ENCODE peak calls at places on chromosomes 16 and 17, in seven cellular contexts. F, J, T, C, X, M and K are unnamed samples. For H3K27me3, the result is how much of the 10 kb centered on the place peaks cover.

GRCh38 chr17:7060165-7060890 is 16.4 kb upstream of the SLC16A11 start:
- DNase-seq in F (no peak), J (no peak), T (no peak), C (no peak), X (no peak), M (no peak), K (no peak)

GRCh38 chr17:61310611-61311010 is 89.0 kb upstream of the TBX2 start:
- DNase-seq in F (no peak), J (no peak), T (peak), C (no peak), X (no peak), M (no peak), K (no peak)

GRCh38 chr16:73909529-73910035 is 387.0 kb upstream of the PSMD7 start:
- DNase-seq in F (no peak), J (no peak), T (no peak), C (no peak), X (no peak), M (no peak), K (no peak)

GRCh38 chr17:42221886-42222745 is 27.8 kb upstream of the GHDC start:
- DNase-seq in F (no peak), J (peak), T (peak), C (peak), X (no peak), M (peak), K (peak)

GRCh38 chr17:53630115-53630514 is 192.6 kb upstream of the KIF2B start:
- DNase-seq in F (no peak), J (no peak), T (peak), C (no peak), X (no peak), M (no peak), K (peak)

GRCh38 chr16:476039-476438 is 50.6 kb downstream of the RAB11FIP3 start:
- DNase-seq in F (no peak), J (no peak), T (no peak), C (no peak), X (no peak), M (no peak), K (peak)

GRCh38 chr16:70737377-70738082 is 51.7 kb upstream of the MTSS2 start:
- DNase-seq in F (peak), J (peak), T (no peak), C (peak), X (peak), M (peak), K (peak)

GRCh38 chr17:73497721-73498120 is 146.5 kb downstream of the SDK2 start:
- DNase-seq in F (no peak), J (no peak), T (no peak), C (no peak), X (no peak), M (no peak), K (no peak)

GRCh38 chr17:5011928-5012327 is 14.2 kb downstream of the KIF1C start:
- DNase-seq in F (no peak), J (no peak), T (no peak), C (no peak), X (no peak), M (no peak), K (no peak)

GRCh38 chr17:80804466-80804865 is 187.2 kb upstream of the CHMP6 start:
- DNase-seq in F (no peak), J (no peak), T (no peak), C (peak), X (no peak), M (no peak), K (peak)

GRCh38 chr16:83199012-83199411 is 572.2 kb downstream of the CDH13 start:
- DNase-seq in F (no peak), J (no peak), T (no peak), C (no peak), X (no peak), M (no peak), K (no peak)

GRCh38 chr16:4994719-4995434 is 36.7 kb downstream of the SEC14L5 start:
- DNase-seq in F (no peak), J (no peak), T (no peak), C (no peak), X (no peak), M (no peak), K (no peak)

GRCh38 chr17:21016826-21017225 is 26.0 kb downstream of the USP22 start:
- DNase-seq in F (no peak), J (no peak), T (no peak), C (no peak), X (no peak), M (no peak), K (no peak)

GRCh38 chr17:32992360-32993033 is 850 bp downstream of the SPACA3 start:
- DNase-seq in F (no peak), J (no peak), T (no peak), C (no peak), X (no peak), M (no peak), K (no peak)

GRCh38 chr16:70418274-70418992 is 20.5 kb downstream of the ST3GAL2 start:
- DNase-seq in F (no peak), J (peak), T (no peak), C (no peak), X (no peak), M (no peak), K (peak)

GRCh38 chr17:26774291-26775218 is 519.4 kb upstream of the WSB1 start:
- DNase-seq in F (no peak), J (no peak), T (no peak), C (no peak), X (no peak), M (no peak), K (peak)

GRCh38 chr16:81601008-81601428 is 156.4 kb downstream of the CMIP start:
- DNase-seq in F (peak), J (no peak), T (no peak), C (no peak), X (no peak), M (peak), K (no peak)

GRCh38 chr17:72590882-72591499 is 470.2 kb downstream of the SOX9 start:
- DNase-seq in F (no peak), J (no peak), T (no peak), C (no peak), X (no peak), M (no peak), K (no peak)

GRCh38 chr17:29042679-29043538 is at the start of gene PIPOX:
- DNase-seq in F (no peak), J (peak), T (peak), C (peak), X (no peak), M (no peak), K (peak)

GRCh38 chr16:72990003-72990521 is 57.9 kb downstream of the ZFHX3 start:
- DNase-seq in F (peak), J (no peak), T (peak), C (peak), X (peak), M (peak), K (peak)

GRCh38 chr17:28720247-28720996 is 637 bp downstream of the RPL23A start:
- DNase-seq in F (no peak), J (no peak), T (peak), C (no peak), X (no peak), M (no peak), K (no peak)

GRCh38 chr16:19694989-19695388 is 23.0 kb downstream of the KNOP1 start:
- DNase-seq in F (no peak), J (no peak), T (peak), C (no peak), X (no peak), M (no peak), K (no peak)

GRCh38 chr17:42266918-42267766 is 9.0 kb downstream of the STAT5B start:
- DNase-seq in F (no peak), J (no peak), T (peak), C (no peak), X (no peak), M (no peak), K (no peak)

GRCh38 chr17:57785032-57785431 is 39.9 kb upstream of the CCDC182 start:
- DNase-seq in F (no peak), J (no peak), T (no peak), C (peak), X (no peak), M (no peak), K (no peak)

GRCh38 chr16:67833035-67833417 is 9.1 kb upstream of the THAP11 start:
- DNase-seq in F (no peak), J (no peak), T (no peak), C (no peak), X (no peak), M (no peak), K (no peak)

GRCh38 chr17:57636274-57636673 is 108.8 kb downstream of the CCDC182 start:
- DNase-seq in F (no peak), J (no peak), T (no peak), C (no peak), X (no peak), M (no peak), K (peak)

GRCh38 chr17:27241346-27241946 is 52.5 kb upstream of the WSB1 start:
- DNase-seq in F (peak), J (no peak), T (peak), C (no peak), X (no peak), M (peak), K (peak)

GRCh38 chr17:28227278-28228108 is 91.5 kb upstream of the TMEM97 start:
- DNase-seq in F (peak), J (peak), T (peak), C (peak), X (no peak), M (peak), K (peak)

GRCh38 chr17:64938925-64939474 is 19.7 kb upstream of the LRRC37A3 start:
- DNase-seq in F (no peak), J (peak), T (peak), C (peak), X (no peak), M (no peak), K (peak)

GRCh38 chr16:29678691-29679267 is at the start of gene QPRT:
- DNase-seq in F (no peak), J (peak), T (peak), C (peak), X (no peak), M (no peak), K (peak)

GRCh38 chr17:45200701-45201100 is 21.0 kb upstream of the FMNL1 start:
- DNase-seq in F (peak), J (no peak), T (peak), C (no peak), X (peak), M (no peak), K (no peak)

DNA sequence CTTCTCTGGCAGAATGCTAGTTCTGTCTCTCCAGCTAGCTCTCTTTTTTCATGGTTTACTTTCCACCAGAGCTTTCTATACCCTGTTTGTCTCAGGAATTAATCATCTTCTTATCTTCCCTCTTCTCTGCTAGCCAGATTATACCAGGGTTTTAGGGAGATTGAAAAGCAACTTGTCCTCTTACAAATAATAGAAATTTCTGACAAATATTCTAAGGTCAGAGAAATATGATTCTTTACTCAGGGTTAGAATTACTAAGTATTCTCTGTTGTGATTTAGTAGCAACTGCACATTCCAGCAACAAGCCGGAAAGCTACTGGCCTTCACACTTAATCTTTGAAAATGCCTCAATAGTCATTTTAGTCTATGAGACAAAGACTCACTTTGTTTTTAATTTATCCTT is 166.5 kb downstream of the TANC2 start:
- DNase-seq in F (no peak), J (no peak), T (no peak), C (no peak), X (no peak), M (no peak), K (no peak)
- H3K4me3 ChIP-seq in F (no peak), J (no peak), T (no peak), C (no peak), X (no peak), M (no peak), K (no peak)

DNA sequence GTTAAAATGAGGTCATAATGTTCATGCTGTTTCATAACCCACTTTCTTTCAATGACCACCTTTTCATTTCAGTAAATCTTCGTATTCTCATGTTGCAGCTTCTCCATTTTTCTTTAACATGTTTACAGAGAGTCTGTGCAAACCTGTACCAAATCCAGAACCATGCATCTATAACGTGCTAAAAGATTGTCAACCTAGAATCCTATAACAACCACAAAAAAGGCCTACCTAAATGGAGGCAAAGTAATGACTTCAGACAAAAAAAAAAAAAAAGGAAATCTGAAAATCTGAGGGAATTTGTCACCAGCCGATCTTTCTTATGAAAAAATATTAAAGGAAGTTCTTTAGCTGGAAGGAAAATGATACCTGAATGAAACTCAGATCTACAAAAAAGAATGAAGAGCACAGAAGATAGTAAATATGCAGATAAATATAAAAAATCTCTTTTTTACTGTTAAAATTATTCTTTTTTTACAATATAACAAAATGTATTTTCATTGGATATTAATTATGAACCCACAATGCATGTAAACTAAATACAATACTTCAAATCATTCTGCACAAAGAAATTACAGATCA is 1.4 kb upstream of the SLFN11 start:
- DNase-seq in F (no peak), J (no peak), T (no peak), C (no peak), X (no peak), M (no peak), K (no peak)
- H3K27me3 ChIP-seq in F (under half), J (half or more), T (under half), C (under half), X (under half), M (under half), K (half or more)

DNA sequence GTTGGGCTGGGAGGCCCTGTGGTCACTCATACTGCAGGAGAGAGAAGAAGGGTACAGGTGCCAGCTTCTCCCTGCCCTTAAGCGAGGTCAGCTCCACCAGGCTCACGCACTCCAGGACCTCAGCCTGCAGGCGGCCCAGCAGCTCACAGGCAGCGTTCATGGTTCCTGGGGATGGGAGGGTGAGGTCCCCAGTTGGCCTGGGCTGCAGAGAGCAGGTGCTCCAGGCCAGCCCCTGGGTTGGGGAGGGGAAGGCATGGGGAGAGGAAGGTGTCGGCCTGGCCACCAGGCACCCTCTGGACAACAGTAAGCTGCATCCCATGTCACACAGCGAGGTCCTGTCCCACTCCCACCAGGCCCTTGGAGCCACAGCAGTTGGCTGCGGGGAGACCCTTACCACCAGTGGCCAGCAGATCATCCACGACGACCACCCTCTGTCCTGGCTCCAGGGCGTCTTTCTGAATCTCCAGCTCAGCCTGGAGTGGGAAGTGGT is 2.0 kb downstream of the APRT start:
- DNase-seq in F (no peak), J (no peak), T (no peak), C (no peak), X (no peak), M (no peak), K (no peak)
- H3K4me3 ChIP-seq in F (no peak), J (no peak), T (no peak), C (no peak), X (no peak), M (no peak), K (no peak)

DNA sequence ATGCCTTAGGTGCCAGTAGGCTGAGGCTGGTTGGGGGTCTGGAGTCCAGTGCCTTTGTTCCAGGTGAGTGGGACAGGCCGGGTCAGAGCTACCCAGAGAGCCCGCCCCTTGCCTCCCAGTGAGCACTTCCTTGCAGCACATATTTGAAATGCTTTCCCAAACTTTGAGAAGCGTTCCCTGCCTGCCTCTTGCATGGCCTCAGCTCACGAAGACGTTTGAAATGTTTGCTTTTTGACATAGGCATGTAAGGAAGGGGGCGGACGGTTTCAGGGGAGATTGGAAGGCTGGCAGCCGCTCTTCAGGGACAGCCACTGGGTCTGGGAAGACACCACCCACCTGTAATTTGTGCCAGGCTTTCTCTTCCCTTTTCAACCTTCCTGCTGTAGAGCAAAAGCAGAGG is 5.1 kb upstream of the FOXL1 start:
- DNase-seq in F (no peak), J (no peak), T (peak), C (no peak), X (no peak), M (no peak), K (peak)
- H3K27me3 ChIP-seq in F (half or more), J (half or more), T (half or more), C (half or more), X (half or more), M (under half), K (half or more)

DNA sequence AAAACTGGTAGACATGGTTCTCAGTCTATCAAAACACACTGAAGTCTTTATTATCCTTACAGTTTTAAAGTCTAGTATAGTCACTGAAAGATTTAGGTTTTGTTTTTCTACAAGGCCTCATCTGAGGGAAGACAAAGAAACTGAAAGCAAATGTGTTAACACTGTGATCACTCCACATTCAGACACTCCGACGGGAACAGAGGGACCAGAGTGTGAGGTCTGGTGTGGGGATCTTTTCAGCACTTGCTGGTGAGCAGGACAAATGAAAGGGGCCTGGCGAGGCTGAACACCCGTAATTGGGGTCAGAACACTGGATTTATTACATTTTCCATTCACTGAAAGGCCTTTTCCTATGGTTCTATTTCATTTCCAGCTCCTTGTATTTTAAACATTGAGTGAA is 910.6 kb downstream of the CDH11 start:
- DNase-seq in F (no peak), J (no peak), T (no peak), C (no peak), X (no peak), M (no peak), K (no peak)
- H3K4me3 ChIP-seq in F (no peak), J (no peak), T (no peak), C (no peak), X (peak), M (no peak), K (no peak)

GRCh38 chr17:49871211-49871610 is 23.3 kb upstream of the TAC4 start:
- DNase-seq in F (peak), J (no peak), T (no peak), C (no peak), X (no peak), M (peak), K (no peak)
- H3K27me3 ChIP-seq in F (under half), J (under half), T (under half), C (under half), X (under half), M (under half), K (under half)

GRCh38 chr17:2214047-2214717 is 89.4 kb downstream of the SMG6 start:
- DNase-seq in F (no peak), J (peak), T (peak), C (peak), X (peak), M (no peak), K (peak)

GRCh38 chr17:2215616-2216364 is 87.8 kb downstream of the SMG6 start:
- DNase-seq in F (peak), J (peak), T (peak), C (peak), X (peak), M (no peak), K (peak)

GRCh38 chr17:2213291-2213960 is 90.2 kb downstream of the SMG6 start:
- DNase-seq in F (no peak), J (no peak), T (no peak), C (peak), X (no peak), M (no peak), K (no peak)

GRCh38 chr17:2212328-2212981 is 91.1 kb downstream of the SMG6 start:
- DNase-seq in F (no peak), J (no peak), T (no peak), C (peak), X (peak), M (no peak), K (no peak)

GRCh38 chr17:2214887-2215615 is 88.5 kb downstream of the SMG6 start:
- DNase-seq in F (no peak), J (peak), T (no peak), C (peak), X (no peak), M (no peak), K (no peak)
- H3K4me3 ChIP-seq in F (peak), J (peak), T (no peak), C (no peak), X (peak), M (no peak), K (no peak)

GRCh38 chr17:79659376-79659775 is 48.5 kb upstream of the RBFOX3 start:
- DNase-seq in F (no peak), J (no peak), T (no peak), C (peak), X (no peak), M (peak), K (peak)

GRCh38 chr17:79657036-79657435 is 46.2 kb upstream of the RBFOX3 start:
- DNase-seq in F (no peak), J (no peak), T (no peak), C (peak), X (no peak), M (peak), K (no peak)

GRCh38 chr17:79657861-79658810 is 47.3 kb upstream of the RBFOX3 start:
- DNase-seq in F (no peak), J (no peak), T (peak), C (peak), X (no peak), M (peak), K (peak)

GRCh38 chr17:79661292-79662041 is 50.6 kb upstream of the RBFOX3 start:
- DNase-seq in F (no peak), J (no peak), T (no peak), C (no peak), X (no peak), M (no peak), K (no peak)

DNA sequence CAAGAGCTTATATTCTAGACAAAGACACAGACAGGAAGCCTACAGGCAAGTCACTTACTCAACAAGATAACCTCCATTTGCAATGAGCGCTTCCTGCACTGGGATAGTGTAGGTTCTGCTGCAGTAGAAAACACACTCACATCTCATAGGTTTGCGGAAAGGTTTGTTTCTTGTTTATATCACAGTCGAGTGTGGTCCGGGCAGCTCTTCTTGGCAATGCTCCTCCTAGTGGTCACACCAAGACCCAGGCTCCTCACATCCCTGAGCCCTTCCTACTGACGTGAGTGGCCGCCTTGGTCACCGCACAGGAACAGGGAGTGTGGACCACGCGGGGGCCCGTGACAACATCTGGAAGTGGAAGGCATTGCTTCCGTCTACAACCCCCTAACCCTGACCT is 48.0 kb upstream of the RBFOX3 start:
- DNase-seq in F (no peak), J (peak), T (peak), C (peak), X (no peak), M (peak), K (peak)
- H3K27me3 ChIP-seq in F (under half), J (under half), T (under half), C (under half), X (under half), M (under half), K (under half)